ENCODE peak calls at places on chromosomes 11 and 22, in six cellular contexts. M is fibroblast of lung, Y is trophoblast cell, U is left ventricle myocardium inferior, N is lower lobe of right lung, X is HCT116. C is an unnamed sample.

GRCh38 chr22:35742342-35743100 is 24.8 kb downstream of the APOL5 start:
- DNase-seq in M (peak; percentile 89), Y (peak; percentile 71), U (no peak), N (no peak), X (peak; percentile 73), C (no peak)

GRCh38 chr22:50302041-50302541 is 5.4 kb downstream of the PLXNB2 start:
- DNase-seq in M (no peak), Y (no peak), U (no peak), N (peak; percentile 76), X (no peak), C (peak; percentile 36)

GRCh38 chr11:62573006-62573591 is 592 bp downstream of the EEF1G start:
- DNase-seq in M (no peak), Y (no peak), U (no peak), N (no peak), X (no peak), C (no peak)

GRCh38 chr11:102974552-102975280 is 19.2 kb upstream of the MMP13 start:
- DNase-seq in M (peak; percentile 92), Y (no peak), U (no peak), N (no peak), X (no peak), C (no peak)

GRCh38 chr22:25775501-25775900 is 33.5 kb downstream of the MYO18B start:
- DNase-seq in M (peak; percentile 67), Y (no peak), U (no peak), N (no peak), X (no peak), C (no peak)

GRCh38 chr11:44817207-44817944 is 90.6 kb downstream of the TSPAN18 start:
- DNase-seq in M (peak; percentile 59), Y (no peak), U (no peak), N (no peak), X (no peak), C (no peak)

GRCh38 chr11:124876818-124877630 is 11.8 kb downstream of the ROBO3 start:
- DNase-seq in M (no peak), Y (no peak), U (no peak), N (no peak), X (no peak), C (no peak)

GRCh38 chr11:107549253-107549953 is 16.1 kb downstream of the ALKBH8 start:
- DNase-seq in M (no peak), Y (no peak), U (no peak), N (no peak), X (no peak), C (no peak)

GRCh38 chr11:33869511-33870422 is 22.1 kb downstream of the LMO2 start:
- DNase-seq in M (peak; percentile 25), Y (peak; percentile 51), U (peak; percentile 47), N (peak; percentile 73), X (no peak), C (no peak)

GRCh38 chr11:2934057-2934550 is 4.9 kb upstream of the PHLDA2 start:
- DNase-seq in M (no peak), Y (no peak), U (no peak), N (no peak), X (no peak), C (no peak)

GRCh38 chr11:102360681-102361080 is 13.7 kb downstream of the BIRC2 start:
- DNase-seq in M (no peak), Y (no peak), U (no peak), N (no peak), X (no peak), C (no peak)

GRCh38 chr11:103051986-103052385 is 40.0 kb downstream of the DCUN1D5 start:
- DNase-seq in M (peak; percentile 80), Y (no peak), U (no peak), N (no peak), X (no peak), C (no peak)

GRCh38 chr11:67031791-67032561 is 9.0 kb downstream of the SYT12 start:
- DNase-seq in M (peak; percentile 77), Y (peak; percentile 97), U (no peak), N (no peak), X (no peak), C (no peak)

GRCh38 chr11:42555197-42555596 is 756.6 kb upstream of the API5 start:
- DNase-seq in M (peak; percentile 6), Y (no peak), U (no peak), N (no peak), X (no peak), C (no peak)

GRCh38 chr11:96204721-96205459 is 138.1 kb downstream of the MAML2 start:
- DNase-seq in M (no peak), Y (no peak), U (no peak), N (no peak), X (no peak), C (no peak)

GRCh38 chr11:12411806-12412727 is 34.7 kb downstream of the PARVA start:
- DNase-seq in M (peak; percentile 97), Y (peak; percentile 96), U (peak; percentile 63), N (peak; percentile 49), X (peak; percentile 56), C (no peak)

GRCh38 chr11:11865449-11865848 is 23.7 kb downstream of the USP47 start:
- DNase-seq in M (peak; percentile 47), Y (no peak), U (no peak), N (no peak), X (no peak), C (no peak)

GRCh38 chr22:39109361-39109760 is 12.3 kb downstream of the APOBEC3H start:
- DNase-seq in M (no peak), Y (no peak), U (no peak), N (no peak), X (no peak), C (no peak)

GRCh38 chr11:58152776-58153175 is 27.4 kb upstream of the OR9I1 start:
- DNase-seq in M (no peak), Y (no peak), U (no peak), N (no peak), X (no peak), C (no peak)

GRCh38 chr11:2525166-2525861 is 80.5 kb downstream of the KCNQ1 start:
- DNase-seq in M (no peak), Y (no peak), U (peak; percentile 9), N (peak; percentile 41), X (no peak), C (no peak)

GRCh38 chr22:50009765-50010675 is 2.5 kb downstream of the IL17REL start:
- DNase-seq in M (no peak), Y (no peak), U (peak; percentile 7), N (peak; percentile 43), X (no peak), C (no peak)

GRCh38 chr11:20090654-20091374 is 69.5 kb downstream of the DBX1 start:
- DNase-seq in M (no peak), Y (no peak), U (no peak), N (no peak), X (no peak), C (no peak)

GRCh38 chr11:20089357-20089756 is 70.9 kb downstream of the DBX1 start:
- DNase-seq in M (peak; percentile 35), Y (no peak), U (no peak), N (no peak), X (no peak), C (no peak)

GRCh38 chr11:20087118-20087521 is 73.2 kb downstream of the DBX1 start:
- DNase-seq in M (peak; percentile 94), Y (no peak), U (no peak), N (no peak), X (no peak), C (no peak)

GRCh38 chr11:20088368-20089260 is 71.7 kb downstream of the DBX1 start:
- DNase-seq in M (peak; percentile 81), Y (no peak), U (no peak), N (no peak), X (no peak), C (no peak)

DNA sequence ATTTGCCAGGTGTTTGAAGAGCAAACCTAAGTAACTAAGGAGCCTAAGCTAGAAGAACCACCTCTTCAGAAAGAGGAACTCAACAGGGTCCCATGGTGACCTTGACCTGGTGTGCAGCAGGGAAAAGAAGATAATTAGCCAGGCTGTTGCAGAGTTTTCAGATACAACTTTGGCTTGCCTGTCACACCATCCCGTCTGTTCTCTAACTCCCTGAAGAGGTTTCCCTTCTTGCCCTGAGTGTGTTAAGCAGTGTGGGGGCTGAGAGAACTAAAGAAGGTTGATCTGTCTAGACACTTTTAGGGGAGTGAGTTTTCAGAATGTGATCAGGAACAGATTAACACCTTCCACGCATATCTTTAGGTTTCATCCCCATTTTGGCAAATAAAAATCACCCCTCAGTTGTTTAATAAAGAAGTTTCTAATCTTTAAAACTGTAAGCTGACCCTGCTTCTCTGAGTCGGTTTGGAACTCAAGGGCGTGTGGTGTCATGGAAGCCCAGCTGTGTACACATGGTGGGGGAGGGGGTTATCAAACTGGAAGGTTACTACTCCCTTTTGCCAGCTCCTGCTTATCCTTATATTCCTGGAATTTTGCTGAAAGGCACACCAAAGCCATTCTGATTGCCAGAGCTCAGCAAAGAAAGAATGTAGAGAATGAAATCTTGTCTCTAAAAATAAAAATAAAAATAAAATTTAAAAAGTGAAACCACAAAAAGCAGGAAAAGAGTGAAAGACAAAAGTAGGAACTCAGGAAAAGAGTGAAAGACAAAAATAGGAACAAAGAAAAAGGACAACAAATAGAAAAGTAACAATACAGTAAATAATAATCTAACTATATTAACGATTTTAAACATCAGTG is 70.2 kb downstream of the DBX1 start:
- DNase-seq in M (peak; percentile 80), Y (no peak), U (no peak), N (no peak), X (no peak), C (no peak)
- H3K27ac ChIP-seq in M (no peak overlapping the region), Y (no peak overlapping the region), U (peak overlapping the region; percentile 69), N (no peak overlapping the region), X (no peak overlapping the region), C (no peak overlapping the region)

DNA sequence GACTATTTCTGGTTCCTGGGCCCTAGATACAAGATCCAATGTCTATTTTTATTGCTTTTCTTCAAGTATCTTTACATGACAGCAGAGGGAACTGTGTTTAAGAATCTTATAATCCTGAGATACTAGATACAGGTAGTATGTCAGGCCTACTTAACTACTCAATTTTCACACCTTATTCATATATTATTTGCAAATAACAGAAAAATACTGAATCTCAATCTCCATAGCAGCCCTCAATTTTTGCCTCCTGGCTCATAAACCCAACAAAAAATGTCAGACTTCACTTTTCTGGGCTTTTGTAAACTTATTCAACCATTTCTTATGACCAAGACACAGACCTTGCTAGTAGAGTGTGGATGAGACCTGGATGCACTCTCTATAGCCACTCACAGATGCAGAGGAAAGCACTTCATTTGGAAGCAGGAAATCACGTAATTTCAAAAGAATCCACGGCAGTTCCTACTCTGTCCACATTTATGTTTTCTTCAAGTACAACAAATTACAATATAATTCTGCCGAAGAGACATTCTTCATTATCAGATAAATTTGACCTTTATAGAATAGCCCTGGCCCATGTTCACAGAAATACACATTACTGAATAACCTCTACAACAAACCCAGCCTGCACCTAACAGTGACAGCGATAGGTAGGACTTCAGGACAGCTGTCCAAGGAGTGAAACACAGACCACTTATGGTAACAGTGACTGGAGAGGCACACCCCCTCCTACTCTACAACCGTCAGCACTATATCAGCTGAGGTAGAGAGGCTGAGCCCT is 62.0 kb upstream of the YPEL1 start:
- DNase-seq in M (peak; percentile 74), Y (no peak), U (no peak), N (no peak), X (no peak), C (no peak)
- H3K27ac ChIP-seq in M (peak overlapping the region; percentile 9), Y (no peak overlapping the region), U (peak overlapping the region; percentile 62), N (no peak overlapping the region), X (no peak overlapping the region), C (peak overlapping the region; percentile 45)

GRCh38 chr11:129922674-129923073 is 27.3 kb upstream of the NFRKB start:
- DNase-seq in M (no peak), Y (no peak), U (no peak), N (no peak), X (no peak), C (no peak)

GRCh38 chr11:129917231-129917630 is 21.9 kb upstream of the NFRKB start:
- DNase-seq in M (peak; percentile 28), Y (no peak), U (no peak), N (no peak), X (no peak), C (no peak)

GRCh38 chr11:129918361-129918760 is 23.0 kb upstream of the NFRKB start:
- DNase-seq in M (no peak), Y (no peak), U (no peak), N (no peak), X (no peak), C (no peak)
- H3K27ac ChIP-seq in M (no peak overlapping the region), Y (no peak overlapping the region), U (no peak overlapping the region), N (no peak overlapping the region), X (no peak overlapping the region), C (no peak overlapping the region)

GRCh38 chr22:24164243-24164642 is 17.0 kb upstream of the SUSD2 start:
- DNase-seq in M (no peak), Y (no peak), U (no peak), N (no peak), X (no peak), C (no peak)
- H3K27ac ChIP-seq in M (no peak overlapping the region), Y (no peak overlapping the region), U (peak overlapping the region; percentile 91), N (no peak overlapping the region), X (no peak overlapping the region), C (no peak overlapping the region)